ENCODE peak calls at places on chromosomes 5 and 9, in eight cellular contexts. One of them, this sample, is unnamed.

GRCh38 chr9:95809686-95810085 is 65.8 kb upstream of the ERCC6L2 start:
- DNase-seq in pancreas: no peak
- DNase-seq in GM12865: no peak
- DNase-seq in aorta: no peak
- DNase-seq in MM.1S: no peak
- DNase-seq in stomach: no peak
- DNase-seq in caudate nucleus: no peak
- DNase-seq in stimulated activated CD4-positive, alpha-beta T cell treated with anti-CD3 and anti-CD28 coated beads, Interleukin-1b, Interleukin-23, amount 100 ng/mL, for 48 hours: no peak
- DNase-seq in this sample: no peak

GRCh38 chr9:89961616-89962341 is 357.0 kb downstream of the GADD45G start:
- DNase-seq in pancreas: no peak
- DNase-seq in GM12865: no peak
- DNase-seq in aorta: no peak
- DNase-seq in MM.1S: no peak
- DNase-seq in stomach: no peak
- DNase-seq in caudate nucleus: no peak
- DNase-seq in stimulated activated CD4-positive, alpha-beta T cell treated with anti-CD3 and anti-CD28 coated beads, Interleukin-1b, Interleukin-23, amount 100 ng/mL, for 48 hours: no peak
- DNase-seq in this sample: no peak

GRCh38 chr9:6566409-6567139 is 79.0 kb downstream of the GLDC start:
- DNase-seq in pancreas: no peak
- DNase-seq in GM12865: peak
- DNase-seq in aorta: peak
- DNase-seq in MM.1S: no peak
- DNase-seq in stomach: no peak
- DNase-seq in caudate nucleus: no peak
- DNase-seq in stimulated activated CD4-positive, alpha-beta T cell treated with anti-CD3 and anti-CD28 coated beads, Interleukin-1b, Interleukin-23, amount 100 ng/mL, for 48 hours: peak
- DNase-seq in this sample: no peak

GRCh38 chr5:115542651-115543364 is 1.8 kb downstream of the FEM1C start:
- DNase-seq in pancreas: no peak
- DNase-seq in GM12865: peak
- DNase-seq in aorta: no peak
- DNase-seq in MM.1S: no peak
- DNase-seq in stomach: no peak
- DNase-seq in caudate nucleus: no peak
- DNase-seq in stimulated activated CD4-positive, alpha-beta T cell treated with anti-CD3 and anti-CD28 coated beads, Interleukin-1b, Interleukin-23, amount 100 ng/mL, for 48 hours: no peak
- DNase-seq in this sample: no peak

GRCh38 chr5:169801324-169801777 is 164.3 kb downstream of the DOCK2 start:
- DNase-seq in pancreas: no peak
- DNase-seq in GM12865: peak
- DNase-seq in aorta: no peak
- DNase-seq in MM.1S: no peak
- DNase-seq in stomach: no peak
- DNase-seq in caudate nucleus: no peak
- DNase-seq in stimulated activated CD4-positive, alpha-beta T cell treated with anti-CD3 and anti-CD28 coated beads, Interleukin-1b, Interleukin-23, amount 100 ng/mL, for 48 hours: peak
- DNase-seq in this sample: no peak

GRCh38 chr9:93724852-93725251 is 148.5 kb downstream of the PHF2 start:
- DNase-seq in pancreas: no peak
- DNase-seq in GM12865: no peak
- DNase-seq in aorta: no peak
- DNase-seq in MM.1S: no peak
- DNase-seq in stomach: no peak
- DNase-seq in caudate nucleus: no peak
- DNase-seq in stimulated activated CD4-positive, alpha-beta T cell treated with anti-CD3 and anti-CD28 coated beads, Interleukin-1b, Interleukin-23, amount 100 ng/mL, for 48 hours: no peak
- DNase-seq in this sample: no peak

GRCh38 chr5:116135344-116135743 is 50.5 kb downstream of the COMMD10 start:
- DNase-seq in pancreas: no peak
- DNase-seq in GM12865: peak
- DNase-seq in aorta: no peak
- DNase-seq in MM.1S: peak
- DNase-seq in stomach: no peak
- DNase-seq in caudate nucleus: no peak
- DNase-seq in stimulated activated CD4-positive, alpha-beta T cell treated with anti-CD3 and anti-CD28 coated beads, Interleukin-1b, Interleukin-23, amount 100 ng/mL, for 48 hours: peak
- DNase-seq in this sample: no peak

GRCh38 chr5:95641803-95642220 is 4.8 kb upstream of the RFESD start:
- DNase-seq in pancreas: peak
- DNase-seq in GM12865: no peak
- DNase-seq in aorta: no peak
- DNase-seq in MM.1S: no peak
- DNase-seq in stomach: peak
- DNase-seq in caudate nucleus: no peak
- DNase-seq in stimulated activated CD4-positive, alpha-beta T cell treated with anti-CD3 and anti-CD28 coated beads, Interleukin-1b, Interleukin-23, amount 100 ng/mL, for 48 hours: no peak
- DNase-seq in this sample: no peak

GRCh38 chr5:77630246-77631165 is 8.0 kb downstream of the OTP start:
- DNase-seq in pancreas: peak
- DNase-seq in GM12865: peak
- DNase-seq in aorta: no peak
- DNase-seq in MM.1S: peak
- DNase-seq in stomach: peak
- DNase-seq in caudate nucleus: no peak
- DNase-seq in stimulated activated CD4-positive, alpha-beta T cell treated with anti-CD3 and anti-CD28 coated beads, Interleukin-1b, Interleukin-23, amount 100 ng/mL, for 48 hours: peak
- DNase-seq in this sample: no peak